ENCODE peak calls at places on chromosomes 11 and 22, in four cellular contexts. D, T, V and H are unnamed samples.

GRCh38 chr11:11396290-11397042 is 43.4 kb upstream of the CSNK2A3 start:
- DNase-seq in D (no peak), V (peak), T (peak), H (peak)

GRCh38 chr22:43209971-43210370 is 23.0 kb upstream of the TTLL12 start:
- DNase-seq in T (no peak), V (no peak), D (no peak), H (no peak)

GRCh38 chr11:135027461-135027860 is 615.4 kb upstream of the B3GAT1 start:
- DNase-seq in D (no peak), V (no peak), T (peak), H (no peak)

GRCh38 chr11:75733346-75734107 is 15.9 kb downstream of the MOGAT2 start:
- DNase-seq in V (no peak), D (no peak), T (no peak), H (no peak)

GRCh38 chr22:45515678-45516077 is 13.0 kb downstream of the FBLN1 start:
- DNase-seq in T (no peak), V (no peak), D (no peak), H (no peak)

GRCh38 chr11:130598433-130598832 is 150.0 kb downstream of the ADAMTS15 start:
- DNase-seq in T (no peak), D (no peak), V (no peak), H (no peak)

GRCh38 chr11:10050561-10050960 is 243.5 kb downstream of the SBF2 start:
- DNase-seq in V (no peak), D (no peak), T (peak), H (no peak)

GRCh38 chr11:106493751-106494150 is 416.3 kb downstream of the AASDHPPT start:
- DNase-seq in V (no peak), D (no peak), T (peak), H (no peak)

GRCh38 chr11:31968774-31969433 is 122.0 kb upstream of the RCN1 start:
- DNase-seq in V (peak), D (no peak), T (peak), H (no peak)
- H3K4me3 ChIP-seq in V (no peak), D (no peak), T (no peak), H (no peak)

GRCh38 chr22:24810043-24810749 is 4.2 kb downstream of the SGSM1 start:
- DNase-seq in D (peak), V (no peak), T (no peak), H (no peak)

GRCh38 chr22:24805790-24806662 is at the start of gene SGSM1:
- DNase-seq in D (peak), V (no peak), T (peak), H (no peak)

GRCh38 chr22:24809331-24809730 is 3.3 kb downstream of the SGSM1 start:
- DNase-seq in T (no peak), D (no peak), V (no peak), H (no peak)

GRCh38 chr22:24806663-24807001 is 621 bp downstream of the SGSM1 start:
- DNase-seq in T (no peak), V (no peak), D (no peak), H (no peak)

DNA sequence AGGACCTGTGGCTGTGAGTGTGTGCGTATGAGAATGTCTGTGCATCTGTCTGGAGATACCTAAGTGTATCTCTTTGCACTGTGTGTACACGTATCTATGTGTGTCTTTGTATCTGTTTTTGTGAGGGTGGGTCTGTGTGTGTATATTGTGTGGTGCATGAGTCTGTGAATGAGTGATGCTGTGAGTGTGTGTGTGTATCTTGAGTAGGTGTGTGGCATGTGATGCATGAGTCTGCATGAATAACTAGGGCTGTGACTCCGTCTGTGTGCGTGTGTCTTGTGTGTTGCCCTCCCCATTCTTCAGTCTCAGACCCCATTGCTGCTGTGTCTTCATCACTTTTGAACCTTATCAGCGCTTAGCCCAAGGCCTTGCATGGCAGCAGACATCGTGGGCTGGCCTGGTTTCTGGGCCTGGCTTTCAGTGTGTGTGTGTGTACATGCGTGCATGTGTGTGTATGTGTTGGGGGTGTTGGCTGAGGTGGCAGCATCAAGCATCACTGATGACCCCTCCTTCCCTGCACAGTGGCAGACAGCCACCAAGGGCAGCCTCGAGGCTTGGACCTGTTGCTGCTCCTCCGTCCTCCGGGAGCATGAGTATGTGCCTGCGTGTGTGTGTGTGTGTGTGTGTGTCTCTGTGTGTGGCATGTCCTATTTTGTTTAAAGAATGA is 1.4 kb downstream of the SGSM1 start:
- DNase-seq in D (no peak), T (peak), V (no peak), H (no peak)
- TF ChIP-seq CTCF in D (no peak), T (no peak), V (no peak), H (no peak)

GRCh38 chr11:57762235-57762866 is 749 bp downstream of the CTNND1 start:
- DNase-seq in V (no peak), T (no peak), D (no peak), H (no peak)
- H3K4me3 ChIP-seq in V (peak), T (peak), D (peak), H (peak)

DNA sequence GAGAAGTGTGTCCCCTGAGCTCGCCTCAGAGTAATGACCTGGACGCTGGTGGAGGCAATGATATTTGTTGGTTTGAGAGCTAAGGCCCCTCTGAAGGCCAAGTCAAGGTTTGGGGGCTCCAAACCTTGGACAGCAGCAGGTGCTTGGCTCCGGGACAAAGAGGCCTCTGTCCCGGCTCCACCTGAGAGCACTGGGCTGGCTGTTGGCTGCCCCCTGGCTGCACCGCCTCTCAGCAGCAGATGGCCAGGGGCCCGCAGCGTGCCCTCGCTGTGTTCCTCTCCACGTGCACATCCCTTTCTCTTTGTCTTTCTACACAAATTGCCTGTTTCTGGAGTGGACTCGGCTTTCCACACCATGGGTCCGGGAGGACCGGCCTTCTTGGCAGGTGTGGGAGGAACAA is 301.3 kb downstream of the NTM start:
- DNase-seq in T (no peak), V (no peak), D (peak), H (no peak)
- TF ChIP-seq CTCF in T (no peak), V (peak), D (no peak), H (no peak)

GRCh38 chr22:37141971-37142647 is 7.6 kb downstream of the IL2RB start:
- DNase-seq in D (no peak), V (no peak), T (no peak), H (no peak)
- H3K4me3 ChIP-seq in D (no peak), V (no peak), T (no peak), H (no peak)

DNA sequence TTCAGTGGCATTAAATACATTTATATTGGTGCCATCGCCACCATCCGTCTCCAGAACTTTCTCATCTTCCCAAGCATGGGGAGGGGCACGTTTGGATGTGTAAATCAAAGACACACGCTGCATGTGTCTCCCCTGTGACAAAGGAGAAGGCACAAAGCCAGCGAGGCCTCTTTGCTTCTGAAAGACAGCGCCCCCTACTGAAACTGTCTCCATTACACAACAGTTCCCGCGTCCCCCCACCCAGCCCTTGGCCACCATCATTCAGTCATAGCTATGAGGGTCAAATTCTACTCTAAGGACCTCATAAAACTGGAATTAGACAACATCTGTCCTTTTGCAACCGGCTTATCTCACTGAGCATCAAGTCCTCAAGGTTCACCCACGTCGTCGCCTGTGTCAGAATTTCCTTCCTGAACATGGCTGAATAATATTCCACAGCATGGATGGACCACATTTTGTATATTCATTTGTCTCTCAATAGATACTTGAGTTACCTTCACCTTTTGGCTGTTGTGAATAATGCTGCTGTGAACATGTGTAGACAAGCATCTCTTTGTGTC is 64.8 kb downstream of the IGF2 start:
- DNase-seq in T (no peak), D (no peak), V (no peak), H (no peak)
- TF ChIP-seq CTCF in T (peak), D (no peak), V (no peak), H (peak)

GRCh38 chr22:26904483-26904882 is 247.1 kb downstream of the MIAT start:
- DNase-seq in T (no peak), V (no peak), D (no peak), H (no peak)

GRCh38 chr22:26902401-26903029 is 245.1 kb downstream of the MIAT start:
- DNase-seq in D (no peak), T (no peak), V (no peak), H (no peak)

GRCh38 chr22:26905076-26905475 is 247.7 kb downstream of the MIAT start:
- DNase-seq in V (no peak), D (no peak), T (no peak), H (no peak)

GRCh38 chr22:26901228-26901816 is 243.9 kb downstream of the MIAT start:
- DNase-seq in V (no peak), D (no peak), T (no peak), H (no peak)

DNA sequence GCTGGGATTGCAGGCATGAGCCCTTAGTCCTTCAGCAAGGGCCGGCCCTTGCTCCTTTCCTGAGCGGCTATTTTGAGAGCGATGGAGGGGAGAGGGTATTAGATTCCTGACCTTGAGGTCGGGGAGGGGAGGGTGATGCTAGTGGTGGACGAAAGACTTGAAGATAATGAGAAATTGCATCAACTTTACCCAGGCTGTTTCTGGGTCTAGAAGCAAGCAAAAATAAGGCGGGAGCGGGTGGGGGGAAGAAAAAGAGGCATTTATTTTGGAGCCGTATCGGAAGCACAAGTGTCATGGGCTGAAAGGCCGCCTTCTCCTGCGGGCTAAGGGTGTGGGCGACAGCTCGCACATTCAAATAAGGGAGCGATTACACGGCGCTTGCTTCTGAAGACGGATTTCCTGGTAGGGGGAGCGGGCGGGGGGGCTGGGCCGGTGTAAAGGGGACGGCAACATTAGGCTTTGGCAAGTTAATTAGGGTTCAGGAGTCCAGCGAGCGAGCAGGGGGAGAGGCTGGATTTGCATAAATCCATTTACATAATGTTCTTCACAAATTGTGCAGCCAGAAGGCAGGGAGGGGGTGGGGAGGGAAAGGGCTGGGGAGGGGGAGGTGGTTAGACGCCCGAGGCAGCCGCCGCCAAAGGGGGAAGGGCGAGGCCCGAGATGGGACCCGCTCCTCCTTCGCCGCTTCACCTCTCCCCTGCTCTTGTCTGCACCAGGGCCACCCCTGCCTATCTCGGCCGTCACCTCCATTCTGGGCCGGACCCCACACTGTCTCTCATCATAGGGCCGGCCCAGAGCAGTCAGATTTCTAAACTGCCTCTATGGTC is 245.9 kb downstream of the MIAT start:
- DNase-seq in D (no peak), V (no peak), T (no peak), H (no peak)
- H3K4me3 ChIP-seq in D (peak), V (no peak), T (no peak), H (no peak)

DNA sequence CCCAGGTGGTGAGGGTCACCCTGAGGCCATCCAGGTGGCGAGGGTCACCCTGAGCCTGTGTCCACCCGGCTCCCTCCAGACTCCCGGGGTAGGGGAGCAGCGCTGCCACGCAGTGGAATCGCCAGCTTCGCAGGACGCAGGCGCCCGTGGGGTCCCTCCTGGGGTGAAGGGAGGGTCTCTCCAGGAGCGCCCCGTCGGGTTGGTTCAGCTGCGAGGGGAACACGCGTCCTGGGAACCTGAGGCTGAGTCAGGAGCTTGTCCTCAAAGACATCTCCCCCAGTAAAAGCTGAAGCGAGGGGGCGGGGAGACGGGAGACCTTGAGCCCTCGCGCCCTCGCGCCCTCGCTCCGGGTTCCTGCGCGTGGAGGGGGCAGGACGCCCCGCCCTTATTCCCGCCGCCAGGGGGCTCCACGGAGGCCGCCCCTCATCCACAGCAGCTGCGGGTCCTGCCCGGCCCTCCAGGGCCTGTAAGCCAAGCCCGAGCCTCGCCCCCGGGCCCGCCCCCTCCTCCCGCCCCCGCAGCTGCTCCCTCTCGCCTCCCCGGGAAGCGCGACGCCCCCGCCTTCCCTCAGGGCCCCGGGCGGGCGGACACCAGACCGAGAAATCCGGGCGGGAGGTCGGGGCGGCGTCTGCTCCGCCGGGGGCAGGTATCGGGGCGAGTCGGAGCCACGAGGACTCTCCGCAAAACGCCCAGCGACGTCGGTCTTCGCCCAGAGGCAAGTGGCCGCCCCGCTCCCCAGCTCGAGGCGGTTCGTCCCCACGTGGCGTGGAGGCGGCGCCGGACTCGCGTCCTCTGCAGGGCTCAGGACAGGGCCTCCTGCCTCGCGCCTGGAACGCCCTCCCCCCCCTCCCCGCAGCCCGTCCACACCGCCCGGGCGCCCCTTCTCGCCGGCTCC is 22.8 kb downstream of the PIM3 start:
- DNase-seq in D (no peak), V (no peak), T (no peak), H (no peak)
- TF ChIP-seq CTCF in D (no peak), V (peak), T (peak), H (peak)

DNA sequence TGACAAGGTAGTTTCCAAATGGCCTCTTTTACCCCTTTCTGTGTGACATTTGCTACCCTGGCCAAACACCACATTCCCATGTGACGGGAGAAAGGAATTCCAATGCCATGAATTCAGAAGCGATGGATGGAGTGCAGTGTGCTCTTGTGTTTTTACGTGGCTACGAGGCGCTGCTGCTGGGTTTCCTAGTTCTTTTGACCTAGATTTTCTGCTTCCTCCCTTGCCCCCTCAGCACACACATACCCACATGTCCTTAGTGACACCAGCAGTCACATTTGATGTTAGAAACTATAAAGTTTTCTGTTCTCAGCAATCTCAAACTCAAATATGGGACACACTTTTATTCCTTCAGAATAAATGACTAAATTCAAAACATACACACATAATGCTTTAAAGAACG is 7.8 kb upstream of the TMA7B start:
- DNase-seq in V (no peak), D (no peak), T (no peak), H (no peak)
- H3K4me3 ChIP-seq in V (no peak), D (no peak), T (no peak), H (no peak)